ENCODE peak calls at places on chromosomes 13 and 19, in five cellular contexts. One of them, this sample, is unnamed.
A peak's percentile ranks its signal among the peaks of the same experiment; 100 is the strongest.

GRCh38 chr19:28466107-28467045 is 746.6 kb downstream of the UQCRFS1 start:
- DNase-seq in nucleus accumbens: peak; percentile 4
- DNase-seq in HepG2: peak; percentile 3
- DNase-seq in effector memory CD4-positive, alpha-beta T cell: no peak
- DNase-seq in spleen: peak; percentile 71
- DNase-seq in this sample: peak; percentile 37

GRCh38 chr19:51111606-51112005 is 3.4 kb upstream of the CTU1 start:
- DNase-seq in HepG2: peak; percentile 14
- DNase-seq in nucleus accumbens: no peak
- DNase-seq in effector memory CD4-positive, alpha-beta T cell: no peak
- DNase-seq in spleen: no peak
- DNase-seq in this sample: no peak

GRCh38 chr13:25069911-25070310 is 26.0 kb upstream of the PABPC3 start:
- DNase-seq in spleen: no peak
- DNase-seq in HepG2: no peak
- DNase-seq in nucleus accumbens: no peak
- DNase-seq in effector memory CD4-positive, alpha-beta T cell: no peak
- DNase-seq in this sample: no peak

GRCh38 chr13:26459276-26460131 is 98.0 kb upstream of the WASF3 start:
- DNase-seq in spleen: no peak
- DNase-seq in nucleus accumbens: no peak
- DNase-seq in effector memory CD4-positive, alpha-beta T cell: no peak
- DNase-seq in HepG2: no peak
- DNase-seq in this sample: no peak

GRCh38 chr19:6364353-6364752 is 3.0 kb downstream of the CLPP start:
- DNase-seq in effector memory CD4-positive, alpha-beta T cell: no peak
- DNase-seq in spleen: no peak
- DNase-seq in HepG2: no peak
- DNase-seq in nucleus accumbens: no peak
- DNase-seq in this sample: no peak

GRCh38 chr19:42512743-42513304 is 15.5 kb downstream of the CEACAM1 start:
- DNase-seq in spleen: no peak
- DNase-seq in effector memory CD4-positive, alpha-beta T cell: no peak
- DNase-seq in HepG2: no peak
- DNase-seq in nucleus accumbens: no peak
- DNase-seq in this sample: no peak

GRCh38 chr19:39270091-39270871 is 2.1 kb downstream of the IFNL2 start:
- DNase-seq in effector memory CD4-positive, alpha-beta T cell: no peak
- DNase-seq in HepG2: no peak
- DNase-seq in spleen: no peak
- DNase-seq in nucleus accumbens: no peak
- DNase-seq in this sample: no peak

GRCh38 chr19:38538793-38539528 is 78.8 kb downstream of the MAP4K1 start:
- DNase-seq in nucleus accumbens: no peak
- DNase-seq in effector memory CD4-positive, alpha-beta T cell: no peak
- DNase-seq in spleen: no peak
- DNase-seq in HepG2: no peak
- DNase-seq in this sample: no peak

GRCh38 chr19:49335784-49336481 is 727 bp downstream of the CD37 start:
- DNase-seq in spleen: peak; percentile 65
- DNase-seq in HepG2: no peak
- DNase-seq in effector memory CD4-positive, alpha-beta T cell: no peak
- DNase-seq in nucleus accumbens: no peak
- DNase-seq in this sample: no peak

GRCh38 chr19:18364826-18365528 is 21.0 kb upstream of the GDF15 start:
- DNase-seq in HepG2: peak; percentile 97
- DNase-seq in nucleus accumbens: no peak
- DNase-seq in effector memory CD4-positive, alpha-beta T cell: no peak
- DNase-seq in spleen: no peak
- DNase-seq in this sample: no peak

GRCh38 chr19:24140099-24140498 is 53.1 kb downstream of the ZNF254 start:
- DNase-seq in effector memory CD4-positive, alpha-beta T cell: no peak
- DNase-seq in spleen: no peak
- DNase-seq in HepG2: peak; percentile 92
- DNase-seq in nucleus accumbens: no peak
- DNase-seq in this sample: no peak

GRCh38 chr19:53945441-53945840 is 17.3 kb upstream of the CACNG8 start:
- DNase-seq in effector memory CD4-positive, alpha-beta T cell: no peak
- DNase-seq in nucleus accumbens: no peak
- DNase-seq in HepG2: no peak
- DNase-seq in spleen: no peak
- DNase-seq in this sample: no peak

GRCh38 chr13:52061587-52061986 is 37.1 kb downstream of the UTP14C start:
- DNase-seq in HepG2: no peak
- DNase-seq in effector memory CD4-positive, alpha-beta T cell: no peak
- DNase-seq in nucleus accumbens: no peak
- DNase-seq in spleen: no peak
- DNase-seq in this sample: no peak

GRCh38 chr19:31334849-31335624 is 14.2 kb downstream of the TSHZ3 start:
- DNase-seq in nucleus accumbens: no peak
- DNase-seq in HepG2: no peak
- DNase-seq in spleen: no peak
- DNase-seq in effector memory CD4-positive, alpha-beta T cell: no peak
- DNase-seq in this sample: no peak

GRCh38 chr13:26678796-26679195 is 81.8 kb downstream of the GPR12 start:
- DNase-seq in HepG2: no peak
- DNase-seq in nucleus accumbens: no peak
- DNase-seq in effector memory CD4-positive, alpha-beta T cell: no peak
- DNase-seq in spleen: no peak
- DNase-seq in this sample: no peak

GRCh38 chr19:41175825-41176734 is 16.9 kb upstream of the CYP2S1 start:
- DNase-seq in effector memory CD4-positive, alpha-beta T cell: no peak
- DNase-seq in nucleus accumbens: no peak
- DNase-seq in HepG2: peak; percentile 96
- DNase-seq in spleen: no peak
- DNase-seq in this sample: no peak

GRCh38 chr13:53159439-53159838 is 130.8 kb downstream of the OLFM4 start:
- DNase-seq in effector memory CD4-positive, alpha-beta T cell: no peak
- DNase-seq in spleen: no peak
- DNase-seq in HepG2: no peak
- DNase-seq in nucleus accumbens: no peak
- DNase-seq in this sample: no peak

GRCh38 chr13:95349267-95349666 is 48.0 kb upstream of the ABCC4 start:
- DNase-seq in nucleus accumbens: no peak
- DNase-seq in HepG2: no peak
- DNase-seq in effector memory CD4-positive, alpha-beta T cell: no peak
- DNase-seq in spleen: no peak
- DNase-seq in this sample: no peak

This sample was measured in NCI-H2171.